ENCODE peak calls at places on chromosomes 5 and 9, in seven cellular contexts. W, V, Y, N, T, U and X are unnamed samples.

GRCh38 chr9:93089481-93089991 is 6.5 kb upstream of the CARD19 start:
- DNase-seq in W (no peak), V (no peak), Y (no peak), N (peak; percentile 15), T (no peak), U (no peak), X (no peak)

GRCh38 chr9:35529156-35529823 is 39.4 kb downstream of the RUSC2 start:
- DNase-seq in W (no peak), V (no peak), Y (no peak), N (no peak), T (no peak), U (no peak), X (no peak)

GRCh38 chr9:131233989-131234388 is 42.3 kb downstream of the FAM78A start:
- DNase-seq in W (no peak), V (no peak), Y (no peak), N (no peak), T (no peak), U (no peak), X (no peak)

GRCh38 chr5:37174928-37175327 is 74.2 kb downstream of the CPLANE1 start:
- DNase-seq in W (no peak), V (no peak), Y (peak; percentile 36), N (no peak), T (no peak), U (no peak), X (no peak)

GRCh38 chr5:173709145-173709544 is 92.7 kb upstream of the BOD1 start:
- DNase-seq in W (no peak), V (no peak), Y (no peak), N (no peak), T (no peak), U (no peak), X (no peak)

GRCh38 chr5:172498431-172499129 is 44.3 kb upstream of the SH3PXD2B start:
- DNase-seq in W (peak; percentile 2), V (no peak), Y (no peak), N (no peak), T (no peak), U (no peak), X (no peak)

GRCh38 chr5:122981846-122982245 is 54.7 kb downstream of the PPIC start:
- DNase-seq in W (no peak), V (no peak), Y (no peak), N (no peak), T (no peak), U (no peak), X (no peak)

GRCh38 chr9:571066-571465 is 270.4 kb upstream of the DMRT1 start:
- DNase-seq in W (no peak), V (no peak), Y (no peak), N (no peak), T (peak; percentile 37), U (no peak), X (no peak)

GRCh38 chr5:113337515-113338140 is 97.2 kb downstream of the TSSK1B start:
- DNase-seq in W (no peak), V (no peak), Y (no peak), N (no peak), T (no peak), U (no peak), X (no peak)

GRCh38 chr5:36734422-36734821 is 128.0 kb downstream of the SLC1A3 start:
- DNase-seq in W (no peak), V (no peak), Y (peak; percentile 61), N (no peak), T (no peak), U (peak; percentile 58), X (peak; percentile 33)

GRCh38 chr9:124685217-124685616 is 85.9 kb downstream of the NR6A1 start:
- DNase-seq in W (no peak), V (no peak), Y (no peak), N (peak; percentile 42), T (peak; percentile 38), U (no peak), X (no peak)

GRCh38 chr5:141839015-141839513 is 39.1 kb downstream of the PCDH1 start:
- DNase-seq in W (no peak), V (no peak), Y (peak; percentile 95), N (no peak), T (no peak), U (no peak), X (no peak)

GRCh38 chr9:128276574-128277270 is 646 bp downstream of the SWI5 start:
- DNase-seq in W (no peak), V (no peak), Y (peak; percentile 77), N (peak; percentile 48), T (peak; percentile 37), U (peak; percentile 33), X (peak; percentile 3)

GRCh38 chr5:73692166-73692640 is 66.2 kb downstream of the ARHGEF28 start:
- DNase-seq in W (no peak), V (peak; percentile 15), Y (no peak), N (no peak), T (no peak), U (no peak), X (no peak)

DNA sequence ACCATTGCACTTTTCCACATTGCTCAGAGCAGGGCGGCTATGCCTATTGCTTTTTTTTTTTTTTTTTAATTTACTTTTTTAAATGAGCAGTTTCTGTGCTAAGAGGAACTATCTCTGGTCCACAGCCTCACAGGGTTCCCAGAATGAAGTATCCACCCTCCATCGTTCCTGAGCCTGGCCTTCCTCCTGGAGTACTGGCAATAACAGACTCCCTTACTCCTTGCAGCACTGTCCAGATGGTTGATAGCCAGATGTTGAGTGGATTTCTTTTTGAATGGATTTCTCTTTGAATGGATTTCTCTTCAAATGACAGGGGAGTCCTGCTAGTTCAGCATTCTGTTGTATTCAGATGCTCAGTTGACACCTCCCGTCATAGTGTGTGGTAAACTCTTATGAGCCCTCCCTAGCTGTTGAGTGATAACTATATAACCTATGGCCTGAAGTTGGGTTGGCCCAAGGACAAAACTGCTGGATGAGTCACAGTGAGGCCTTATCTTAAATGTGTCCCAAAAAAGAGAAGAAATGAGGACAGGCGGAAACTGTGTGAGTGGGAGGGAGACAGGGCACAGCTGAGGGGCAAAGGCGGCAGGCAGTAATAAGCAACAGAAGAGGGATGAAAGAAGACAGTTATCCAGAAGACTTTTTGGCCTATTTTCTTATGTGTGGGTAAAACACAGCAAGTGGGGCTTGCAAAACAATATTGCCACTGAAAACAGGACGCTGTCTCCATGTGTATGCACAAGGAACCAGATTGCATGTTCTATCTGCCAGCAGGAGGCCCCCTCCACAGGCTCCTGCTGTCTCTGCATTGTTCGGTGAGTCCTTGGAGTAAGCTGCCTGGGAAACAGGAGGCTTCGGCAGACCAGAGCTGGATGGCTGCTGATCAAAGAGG is 209.5 kb upstream of the S1PR3 start:
- DNase-seq in W (no peak), V (no peak), Y (peak; percentile 32), N (peak; percentile 74), T (no peak), U (no peak), X (no peak)
- TF ChIP-seq CTCF in W (peak; percentile 41), V (no peak), Y (peak; percentile 12), N (peak; percentile 43), T (no peak), U (no peak), X (no peak)

DNA sequence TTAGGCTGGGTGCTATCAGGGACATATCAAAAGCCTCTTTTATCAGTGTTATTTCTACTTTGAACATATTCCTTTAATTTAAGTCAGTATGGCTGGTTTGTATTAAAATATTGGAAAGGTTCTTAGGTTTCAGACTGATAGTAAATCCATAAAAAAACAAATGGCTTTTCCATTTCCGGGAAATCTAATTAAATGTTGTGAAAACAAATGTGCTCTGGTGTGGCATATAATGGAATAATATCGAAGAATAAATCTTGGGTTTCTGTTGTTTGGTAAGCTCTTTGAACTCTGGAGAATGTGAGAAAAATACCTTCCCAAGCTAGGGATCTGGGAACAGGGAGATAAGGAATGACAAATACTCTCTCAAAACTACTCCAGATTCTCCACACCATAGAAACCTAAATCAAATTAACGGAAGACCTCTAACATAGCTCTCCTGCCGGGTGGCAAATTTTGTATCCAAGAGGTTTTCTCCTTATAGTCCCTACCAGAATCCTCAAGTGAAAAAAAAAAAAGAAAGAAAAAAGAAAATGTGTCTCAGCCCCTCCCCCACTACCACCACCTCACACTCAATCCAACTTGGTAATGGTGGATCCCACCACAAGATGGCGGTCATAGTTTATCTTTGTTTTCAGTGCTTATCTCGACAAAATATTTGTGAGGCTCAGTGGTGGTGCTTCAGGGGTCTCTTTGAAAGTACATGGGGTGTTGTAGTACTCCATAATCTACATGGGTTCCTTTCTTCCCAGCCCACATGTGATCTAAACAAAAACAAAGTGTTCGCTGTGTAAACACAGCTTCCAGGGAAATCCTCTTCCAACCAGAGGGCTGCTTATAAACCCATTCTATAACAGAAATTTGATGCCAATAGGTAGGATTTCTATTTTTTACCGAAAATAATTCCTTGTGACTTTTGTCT is 54.6 kb upstream of the FST start:
- DNase-seq in W (no peak), V (peak; percentile 21), Y (peak; percentile 88), N (no peak), T (peak; percentile 12), U (peak; percentile 47), X (no peak)
- TF ChIP-seq CTCF in W (peak; percentile 50), V (peak; percentile 15), Y (peak; percentile 87), N (peak; percentile 4), T (peak; percentile 22), U (peak; percentile 45), X (no peak)

DNA sequence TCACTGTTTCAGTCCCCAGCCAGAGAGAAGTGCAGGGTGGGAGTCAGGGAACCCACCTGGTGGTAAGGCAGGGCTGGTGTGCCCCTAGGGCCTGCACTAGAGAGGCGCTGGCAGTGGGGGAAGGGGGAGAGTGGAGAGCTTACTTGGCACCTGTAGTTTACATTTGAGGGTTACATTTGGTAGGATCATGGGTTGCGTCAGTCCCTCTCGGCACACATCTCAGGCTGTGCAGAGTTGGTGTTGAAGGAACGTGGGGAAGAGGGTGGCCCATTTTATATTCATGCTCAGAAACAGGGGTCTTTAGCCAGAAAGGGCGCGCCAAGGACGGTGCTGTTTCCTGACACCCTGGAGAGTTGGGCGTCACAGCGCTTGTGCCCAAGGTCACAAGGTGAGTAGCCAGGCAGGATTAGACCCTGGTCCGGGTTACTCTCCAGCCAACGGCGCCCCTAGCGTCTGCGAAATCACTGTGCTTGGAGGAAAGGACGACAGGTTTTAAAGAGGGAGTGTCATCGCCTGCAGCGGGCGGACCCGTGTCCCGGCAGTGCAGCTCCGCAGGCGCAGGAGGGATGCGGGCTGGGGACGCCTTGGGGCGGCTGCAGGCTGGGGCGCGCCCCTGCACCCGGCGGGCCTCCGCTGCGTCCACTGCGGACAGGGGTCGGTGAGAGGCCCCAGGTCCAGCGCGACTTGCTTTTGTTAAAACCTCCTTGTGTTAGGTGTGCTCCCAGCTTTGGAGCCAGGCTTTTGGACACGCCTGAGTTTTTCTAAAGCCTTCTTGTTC is 272.6 kb downstream of the FANCC start:
- DNase-seq in W (peak; percentile 71), V (no peak), Y (peak; percentile 97), N (no peak), T (peak; percentile 86), U (no peak), X (peak; percentile 86)
- TF ChIP-seq CTCF in W (peak; percentile 82), V (no peak), Y (peak; percentile 73), N (no peak), T (peak; percentile 59), U (no peak), X (peak; percentile 65)

DNA sequence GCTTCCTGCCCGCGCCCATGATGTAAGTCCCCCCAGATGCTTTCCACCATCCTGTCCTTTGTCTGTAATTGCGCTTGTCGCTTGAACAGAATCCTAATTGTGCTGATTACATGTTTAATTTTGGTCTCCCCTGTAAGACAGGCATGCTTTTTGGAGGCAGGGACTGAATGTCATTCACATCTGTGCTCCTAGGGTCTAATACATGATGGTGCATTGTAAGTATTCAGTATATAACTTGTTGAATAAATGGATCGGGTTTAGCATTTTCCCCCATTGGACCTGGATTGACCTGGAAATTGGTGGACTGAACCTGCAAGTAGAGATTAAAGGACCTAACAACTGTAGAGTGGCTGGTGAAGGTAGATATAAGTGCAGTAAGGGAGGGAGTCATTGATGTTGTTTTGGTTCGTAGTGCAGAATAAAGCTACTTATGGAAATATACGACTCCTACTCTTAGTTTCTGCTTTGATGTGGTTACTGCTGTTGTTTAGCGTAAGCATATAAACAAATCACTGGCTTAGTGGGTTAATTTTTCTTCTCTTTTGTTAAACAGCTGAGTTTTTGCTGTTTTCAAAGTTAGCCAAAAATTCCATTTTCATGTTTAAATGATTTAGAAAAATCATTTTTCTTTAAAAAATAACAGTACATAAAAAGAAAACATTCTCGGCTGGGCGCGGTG is 57.3 kb downstream of the TRIO start:
- DNase-seq in W (no peak), V (no peak), Y (no peak), N (no peak), T (no peak), U (no peak), X (no peak)
- TF ChIP-seq CTCF in W (no peak), V (no peak), Y (no peak), N (no peak), T (no peak), U (no peak), X (no peak)